ENCODE peak calls at places on chromosomes 12 and 14, in six cellular contexts. Q is lung; D is brain microvascular endothelial cell; L is stimulated activated CD8-positive, alpha-beta memory T cell treated with anti-CD3 and anti-CD28 coated beads, Interleukin-7, amount 100 ng/mL, for 1 hour; I is iPS-NIHi11; H is NCI-H1694. S is an unnamed sample.

GRCh38 chr14:31206536-31207286 is 882 bp downstream of the HECTD1 start:
- DNase-seq in Q (peak), D (peak), L (peak), I (peak), H (no peak), S (no peak)

GRCh38 chr12:118850244-118850825 is 131.0 kb upstream of the SRRM4 start:
- DNase-seq in L (no peak), H (no peak), I (peak), Q (no peak), D (peak), S (peak)

GRCh38 chr12:76623929-76624328 is 64.4 kb upstream of the OSBPL8 start:
- DNase-seq in H (no peak), L (no peak), I (no peak), Q (no peak), D (no peak), S (peak)

GRCh38 chr12:81797100-81797499 is 38.0 kb upstream of the PPFIA2 start:
- DNase-seq in I (peak), H (no peak), Q (no peak), D (no peak), L (no peak), S (peak)

GRCh38 chr12:13002301-13003097 is 2.4 kb upstream of the HEBP1 start:
- DNase-seq in H (no peak), D (no peak), I (no peak), L (no peak), Q (no peak), S (no peak)

GRCh38 chr12:67649165-67650126 is 901 bp downstream of the DYRK2 start:
- DNase-seq in L (no peak), D (no peak), Q (no peak), I (peak), H (no peak), S (peak)

GRCh38 chr14:42884100-42884499 is 1277.4 kb downstream of the LRFN5 start:
- DNase-seq in H (no peak), Q (no peak), D (no peak), L (no peak), I (no peak), S (peak)

GRCh38 chr14:75069811-75070145 is 337 bp downstream of the ZC2HC1C start:
- DNase-seq in H (no peak), L (no peak), D (no peak), Q (no peak), I (peak), S (no peak)

S was measured in ACHN.